ENCODE peak calls at places on chromosome 11, in ten cellular contexts. One of them, this sample, is unnamed.

GRCh38 chr11:119340335-119341221 is at the start of gene C1QTNF5:
- DNase-seq in stimulated activated CD8-positive, alpha-beta memory T cell treated with anti-CD3 and anti-CD28 coated beads, Interleukin-7, amount 100 ng/mL, for 1 hour: no peak
- DNase-seq in activated naive CD4-positive, alpha-beta T cell treated with Interleukin-2 at 50 U/mL for 16 hours: no peak
- DNase-seq in hepatic stellate cell: peak
- DNase-seq in left colon: peak
- DNase-seq in caudate nucleus: peak
- DNase-seq in uterus: peak
- DNase-seq in fibroblast of lung: peak
- DNase-seq in D341Med: no peak
- DNase-seq in HepG2: no peak
- DNase-seq in this sample: no peak

GRCh38 chr11:68271023-68271780 is 571 bp downstream of the C11orf24 start:
- DNase-seq in stimulated activated CD8-positive, alpha-beta memory T cell treated with anti-CD3 and anti-CD28 coated beads, Interleukin-7, amount 100 ng/mL, for 1 hour: no peak
- DNase-seq in activated naive CD4-positive, alpha-beta T cell treated with Interleukin-2 at 50 U/mL for 16 hours: peak
- DNase-seq in hepatic stellate cell: peak
- DNase-seq in left colon: peak
- DNase-seq in caudate nucleus: no peak
- DNase-seq in uterus: peak
- DNase-seq in fibroblast of lung: peak
- DNase-seq in D341Med: peak
- DNase-seq in HepG2: peak
- DNase-seq in this sample: peak

GRCh38 chr11:114085965-114086364 is 26.5 kb downstream of the ZBTB16 start:
- DNase-seq in stimulated activated CD8-positive, alpha-beta memory T cell treated with anti-CD3 and anti-CD28 coated beads, Interleukin-7, amount 100 ng/mL, for 1 hour: no peak
- DNase-seq in activated naive CD4-positive, alpha-beta T cell treated with Interleukin-2 at 50 U/mL for 16 hours: no peak
- DNase-seq in hepatic stellate cell: no peak
- DNase-seq in left colon: peak
- DNase-seq in caudate nucleus: no peak
- DNase-seq in uterus: no peak
- DNase-seq in fibroblast of lung: no peak
- DNase-seq in D341Med: no peak
- DNase-seq in HepG2: no peak
- DNase-seq in this sample: no peak

GRCh38 chr11:16902979-16903378 is 111.2 kb downstream of the PLEKHA7 start:
- DNase-seq in stimulated activated CD8-positive, alpha-beta memory T cell treated with anti-CD3 and anti-CD28 coated beads, Interleukin-7, amount 100 ng/mL, for 1 hour: no peak
- DNase-seq in activated naive CD4-positive, alpha-beta T cell treated with Interleukin-2 at 50 U/mL for 16 hours: no peak
- DNase-seq in hepatic stellate cell: no peak
- DNase-seq in left colon: no peak
- DNase-seq in caudate nucleus: no peak
- DNase-seq in uterus: no peak
- DNase-seq in fibroblast of lung: no peak
- DNase-seq in D341Med: no peak
- DNase-seq in HepG2: no peak
- DNase-seq in this sample: peak

GRCh38 chr11:65416341-65417185 is 6.0 kb upstream of the NEAT1 start:
- DNase-seq in stimulated activated CD8-positive, alpha-beta memory T cell treated with anti-CD3 and anti-CD28 coated beads, Interleukin-7, amount 100 ng/mL, for 1 hour: peak
- DNase-seq in activated naive CD4-positive, alpha-beta T cell treated with Interleukin-2 at 50 U/mL for 16 hours: peak
- DNase-seq in hepatic stellate cell: peak
- DNase-seq in left colon: peak
- DNase-seq in caudate nucleus: peak
- DNase-seq in uterus: peak
- DNase-seq in fibroblast of lung: peak
- DNase-seq in D341Med: peak
- DNase-seq in HepG2: peak
- DNase-seq in this sample: peak

GRCh38 chr11:111310723-111311122 is 12.4 kb downstream of the POU2AF3 start:
- DNase-seq in stimulated activated CD8-positive, alpha-beta memory T cell treated with anti-CD3 and anti-CD28 coated beads, Interleukin-7, amount 100 ng/mL, for 1 hour: no peak
- DNase-seq in activated naive CD4-positive, alpha-beta T cell treated with Interleukin-2 at 50 U/mL for 16 hours: no peak
- DNase-seq in hepatic stellate cell: no peak
- DNase-seq in left colon: no peak
- DNase-seq in caudate nucleus: no peak
- DNase-seq in uterus: no peak
- DNase-seq in fibroblast of lung: no peak
- DNase-seq in D341Med: no peak
- DNase-seq in HepG2: no peak
- DNase-seq in this sample: no peak

GRCh38 chr11:79925570-79925969 is 484.7 kb upstream of the TENM4 start:
- DNase-seq in stimulated activated CD8-positive, alpha-beta memory T cell treated with anti-CD3 and anti-CD28 coated beads, Interleukin-7, amount 100 ng/mL, for 1 hour: no peak
- DNase-seq in activated naive CD4-positive, alpha-beta T cell treated with Interleukin-2 at 50 U/mL for 16 hours: no peak
- DNase-seq in hepatic stellate cell: no peak
- DNase-seq in left colon: no peak
- DNase-seq in caudate nucleus: no peak
- DNase-seq in uterus: no peak
- DNase-seq in fibroblast of lung: no peak
- DNase-seq in D341Med: no peak
- DNase-seq in HepG2: no peak
- DNase-seq in this sample: no peak

GRCh38 chr11:127049486-127049885 is 48.9 kb upstream of the KIRREL3 start:
- DNase-seq in stimulated activated CD8-positive, alpha-beta memory T cell treated with anti-CD3 and anti-CD28 coated beads, Interleukin-7, amount 100 ng/mL, for 1 hour: no peak
- DNase-seq in activated naive CD4-positive, alpha-beta T cell treated with Interleukin-2 at 50 U/mL for 16 hours: no peak
- DNase-seq in hepatic stellate cell: no peak
- DNase-seq in left colon: no peak
- DNase-seq in caudate nucleus: no peak
- DNase-seq in uterus: no peak
- DNase-seq in fibroblast of lung: no peak
- DNase-seq in D341Med: no peak
- DNase-seq in HepG2: no peak
- DNase-seq in this sample: no peak

This sample was measured in KBM-7.